ENCODE peak calls at places on chromosomes 5 and 9, in six cellular contexts. One of them, this sample, is unnamed.

GRCh38 chr9:120931278-120932085 is 4.9 kb upstream of the TRAF1 start:
- DNase-seq in fibroblast of lung: peak; percentile 66
- DNase-seq in NB4: peak; percentile 70
- DNase-seq in upper lobe of right lung: no peak
- DNase-seq in heart right ventricle: peak; percentile 60
- DNase-seq in cardiac fibroblast: peak; percentile 80
- DNase-seq in this sample: peak; percentile 76

GRCh38 chr9:129393064-129393463 is 215.0 kb upstream of the IER5L start:
- DNase-seq in fibroblast of lung: no peak
- DNase-seq in NB4: no peak
- DNase-seq in upper lobe of right lung: no peak
- DNase-seq in heart right ventricle: no peak
- DNase-seq in cardiac fibroblast: no peak
- DNase-seq in this sample: no peak

GRCh38 chr5:139379626-139380449 is 3.3 kb downstream of the SLC23A1 start:
- DNase-seq in fibroblast of lung: no peak
- DNase-seq in NB4: no peak
- DNase-seq in upper lobe of right lung: no peak
- DNase-seq in heart right ventricle: no peak
- DNase-seq in cardiac fibroblast: no peak
- DNase-seq in this sample: no peak

GRCh38 chr9:23830949-23831730 is 5.1 kb upstream of the ELAVL2 start:
- DNase-seq in fibroblast of lung: no peak
- DNase-seq in NB4: no peak
- DNase-seq in upper lobe of right lung: no peak
- DNase-seq in heart right ventricle: no peak
- DNase-seq in cardiac fibroblast: no peak
- DNase-seq in this sample: no peak

GRCh38 chr9:75186767-75187380 is 98.6 kb downstream of the OSTF1 start:
- DNase-seq in fibroblast of lung: peak; percentile 39
- DNase-seq in NB4: peak; percentile 12
- DNase-seq in upper lobe of right lung: no peak
- DNase-seq in heart right ventricle: no peak
- DNase-seq in cardiac fibroblast: peak; percentile 41
- DNase-seq in this sample: peak; percentile 53

GRCh38 chr9:136926749-136927148 is 17.8 kb downstream of the FBXW5 start:
- DNase-seq in fibroblast of lung: no peak
- DNase-seq in NB4: no peak
- DNase-seq in upper lobe of right lung: peak; percentile 55
- DNase-seq in heart right ventricle: no peak
- DNase-seq in cardiac fibroblast: no peak
- DNase-seq in this sample: no peak

GRCh38 chr9:92507496-92507895 is 25.2 kb upstream of the ASPN start:
- DNase-seq in fibroblast of lung: no peak
- DNase-seq in NB4: no peak
- DNase-seq in upper lobe of right lung: no peak
- DNase-seq in heart right ventricle: no peak
- DNase-seq in cardiac fibroblast: no peak
- DNase-seq in this sample: no peak

GRCh38 chr9:136129176-136129575 is 10.5 kb upstream of the TMEM250 start:
- DNase-seq in fibroblast of lung: no peak
- DNase-seq in NB4: no peak
- DNase-seq in upper lobe of right lung: no peak
- DNase-seq in heart right ventricle: no peak
- DNase-seq in cardiac fibroblast: no peak
- DNase-seq in this sample: no peak

GRCh38 chr9:138023394-138024124 is 146.0 kb downstream of the CACNA1B start:
- DNase-seq in fibroblast of lung: no peak
- DNase-seq in NB4: no peak
- DNase-seq in upper lobe of right lung: peak; percentile 52
- DNase-seq in heart right ventricle: no peak
- DNase-seq in cardiac fibroblast: no peak
- DNase-seq in this sample: no peak

GRCh38 chr5:181173027-181173419 is 25.6 kb downstream of the OR2V2 start:
- DNase-seq in fibroblast of lung: no peak
- DNase-seq in NB4: peak; percentile 70
- DNase-seq in upper lobe of right lung: no peak
- DNase-seq in heart right ventricle: no peak
- DNase-seq in cardiac fibroblast: no peak
- DNase-seq in this sample: no peak

GRCh38 chr5:19713740-19714139 is 274.3 kb downstream of the CDH18 start:
- DNase-seq in fibroblast of lung: no peak
- DNase-seq in NB4: no peak
- DNase-seq in upper lobe of right lung: no peak
- DNase-seq in heart right ventricle: no peak
- DNase-seq in cardiac fibroblast: no peak
- DNase-seq in this sample: no peak

GRCh38 chr5:3594514-3595101 is 1.0 kb upstream of the IRX1 start:
- DNase-seq in fibroblast of lung: no peak
- DNase-seq in NB4: no peak
- DNase-seq in upper lobe of right lung: no peak
- DNase-seq in heart right ventricle: no peak
- DNase-seq in cardiac fibroblast: no peak
- DNase-seq in this sample: peak; percentile 67

GRCh38 chr5:38453921-38454320 is 102.5 kb downstream of the LIFR start:
- DNase-seq in fibroblast of lung: no peak
- DNase-seq in NB4: no peak
- DNase-seq in upper lobe of right lung: no peak
- DNase-seq in heart right ventricle: no peak
- DNase-seq in cardiac fibroblast: no peak
- DNase-seq in this sample: no peak

GRCh38 chr9:90539266-90539665 is 103.4 kb downstream of the DIRAS2 start:
- DNase-seq in fibroblast of lung: no peak
- DNase-seq in NB4: no peak
- DNase-seq in upper lobe of right lung: no peak
- DNase-seq in heart right ventricle: no peak
- DNase-seq in cardiac fibroblast: no peak
- DNase-seq in this sample: no peak

GRCh38 chr5:132487841-132488555 is 2.6 kb downstream of the IRF1 start:
- DNase-seq in fibroblast of lung: no peak
- DNase-seq in NB4: peak; percentile 75
- DNase-seq in upper lobe of right lung: peak; percentile 38
- DNase-seq in heart right ventricle: no peak
- DNase-seq in cardiac fibroblast: no peak
- DNase-seq in this sample: no peak

GRCh38 chr5:131825404-131826013 is 28.7 kb upstream of the FNIP1 start:
- DNase-seq in fibroblast of lung: no peak
- DNase-seq in NB4: no peak
- DNase-seq in upper lobe of right lung: no peak
- DNase-seq in heart right ventricle: no peak
- DNase-seq in cardiac fibroblast: peak; percentile 2
- DNase-seq in this sample: no peak

GRCh38 chr5:126947146-126948010 is 83.0 kb downstream of the MARCHF3 start:
- DNase-seq in fibroblast of lung: no peak
- DNase-seq in NB4: peak; percentile 49
- DNase-seq in upper lobe of right lung: no peak
- DNase-seq in heart right ventricle: no peak
- DNase-seq in cardiac fibroblast: no peak
- DNase-seq in this sample: no peak

GRCh38 chr9:119898316-119898715 is 529.1 kb upstream of the BRINP1 start:
- DNase-seq in fibroblast of lung: no peak
- DNase-seq in NB4: no peak
- DNase-seq in upper lobe of right lung: no peak
- DNase-seq in heart right ventricle: no peak
- DNase-seq in cardiac fibroblast: no peak
- DNase-seq in this sample: no peak

GRCh38 chr5:128304791-128305190 is 221.2 kb downstream of the SLC12A2 start:
- DNase-seq in fibroblast of lung: no peak
- DNase-seq in NB4: no peak
- DNase-seq in upper lobe of right lung: no peak
- DNase-seq in heart right ventricle: no peak
- DNase-seq in cardiac fibroblast: no peak
- DNase-seq in this sample: peak; percentile 43

GRCh38 chr9:38641985-38642864 is 21.8 kb upstream of the ANKRD18A start:
- DNase-seq in fibroblast of lung: peak; percentile 52
- DNase-seq in NB4: peak; percentile 57
- DNase-seq in upper lobe of right lung: no peak
- DNase-seq in heart right ventricle: no peak
- DNase-seq in cardiac fibroblast: peak; percentile 67
- DNase-seq in this sample: peak; percentile 49
- TF ChIP-seq CTCF in fibroblast of lung: peak; percentile 45
- TF ChIP-seq CTCF in NB4: peak; percentile 34
- TF ChIP-seq CTCF in upper lobe of right lung: peak; percentile 23
- TF ChIP-seq CTCF in heart right ventricle: peak; percentile 11
- TF ChIP-seq CTCF in cardiac fibroblast: peak; percentile 40
- TF ChIP-seq CTCF in this sample: peak; percentile 31

GRCh38 chr5:177509991-177510566 is 453 bp upstream of the DOK3 start:
- DNase-seq in fibroblast of lung: no peak
- DNase-seq in NB4: peak; percentile 87
- DNase-seq in upper lobe of right lung: no peak
- DNase-seq in heart right ventricle: no peak
- DNase-seq in cardiac fibroblast: no peak
- DNase-seq in this sample: no peak

GRCh38 chr5:177507596-177508216 is 1.9 kb downstream of the DOK3 start:
- DNase-seq in fibroblast of lung: no peak
- DNase-seq in NB4: peak; percentile 63
- DNase-seq in upper lobe of right lung: no peak
- DNase-seq in heart right ventricle: no peak
- DNase-seq in cardiac fibroblast: no peak
- DNase-seq in this sample: no peak

GRCh38 chr5:177508217-177508611 is 1.4 kb downstream of the DOK3 start:
- DNase-seq in fibroblast of lung: no peak
- DNase-seq in NB4: peak; percentile 52
- DNase-seq in upper lobe of right lung: no peak
- DNase-seq in heart right ventricle: no peak
- DNase-seq in cardiac fibroblast: no peak
- DNase-seq in this sample: no peak

GRCh38 chr5:177509361-177509951 is at the start of gene DOK3:
- DNase-seq in fibroblast of lung: no peak
- DNase-seq in NB4: peak; percentile 82
- DNase-seq in upper lobe of right lung: peak; percentile 85
- DNase-seq in heart right ventricle: peak; percentile 42
- DNase-seq in cardiac fibroblast: no peak
- DNase-seq in this sample: no peak

DNA sequence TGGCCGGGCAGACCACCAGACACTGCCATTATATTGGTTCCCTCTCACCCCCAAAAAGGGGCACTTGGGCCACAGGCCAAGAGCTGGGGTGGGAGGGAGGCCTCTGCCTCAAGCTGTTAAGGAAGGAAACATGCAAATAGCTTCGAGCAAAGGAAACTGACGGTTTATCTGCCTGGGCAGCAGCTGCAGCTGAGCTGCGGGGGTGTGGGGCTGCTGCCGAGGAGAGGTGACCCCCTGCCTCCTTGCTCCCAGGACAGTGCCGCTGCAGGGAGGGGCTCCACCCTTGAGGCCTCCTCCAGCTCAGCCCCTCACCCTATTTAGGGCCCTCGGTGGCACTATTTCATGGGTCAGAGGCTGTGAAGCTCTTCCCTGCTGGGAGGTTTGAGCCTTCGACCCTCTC is 789 bp downstream of the DOK3 start:
- DNase-seq in fibroblast of lung: no peak
- DNase-seq in NB4: peak; percentile 83
- DNase-seq in upper lobe of right lung: no peak
- DNase-seq in heart right ventricle: no peak
- DNase-seq in cardiac fibroblast: no peak
- DNase-seq in this sample: no peak
- H3K4me3 ChIP-seq in fibroblast of lung: no peak overlapping the region
- H3K4me3 ChIP-seq in NB4: peak overlapping the region; percentile 82
- H3K4me3 ChIP-seq in upper lobe of right lung: peak overlapping the region; percentile 59
- H3K4me3 ChIP-seq in heart right ventricle: peak overlapping the region; percentile 35
- H3K4me3 ChIP-seq in cardiac fibroblast: no peak overlapping the region
- H3K4me3 ChIP-seq in this sample: no peak overlapping the region

GRCh38 chr5:125412051-125412560 is 665.7 kb upstream of the ZNF608 start:
- DNase-seq in fibroblast of lung: peak; percentile 21
- DNase-seq in NB4: no peak
- DNase-seq in upper lobe of right lung: no peak
- DNase-seq in heart right ventricle: no peak
- DNase-seq in cardiac fibroblast: peak; percentile 40
- DNase-seq in this sample: peak; percentile 19
- TF ChIP-seq CTCF in fibroblast of lung: no peak
- TF ChIP-seq CTCF in NB4: no peak
- TF ChIP-seq CTCF in upper lobe of right lung: no peak
- TF ChIP-seq CTCF in heart right ventricle: no peak
- TF ChIP-seq CTCF in cardiac fibroblast: peak; percentile 12
- TF ChIP-seq CTCF in this sample: no peak

GRCh38 chr5:150155258-150156032 is at the start of gene PDGFRB:
- DNase-seq in fibroblast of lung: peak; percentile 94
- DNase-seq in NB4: no peak
- DNase-seq in upper lobe of right lung: peak; percentile 80
- DNase-seq in heart right ventricle: peak; percentile 91
- DNase-seq in cardiac fibroblast: peak; percentile 98
- DNase-seq in this sample: peak; percentile 94

GRCh38 chr5:150156033-150156381 is 362 bp upstream of the PDGFRB start:
- DNase-seq in fibroblast of lung: no peak
- DNase-seq in NB4: no peak
- DNase-seq in upper lobe of right lung: no peak
- DNase-seq in heart right ventricle: peak; percentile 45
- DNase-seq in cardiac fibroblast: no peak
- DNase-seq in this sample: no peak

GRCh38 chr5:150153957-150154617 is 1.6 kb downstream of the PDGFRB start:
- DNase-seq in fibroblast of lung: peak; percentile 83
- DNase-seq in NB4: peak; percentile 74
- DNase-seq in upper lobe of right lung: no peak
- DNase-seq in heart right ventricle: no peak
- DNase-seq in cardiac fibroblast: peak; percentile 72
- DNase-seq in this sample: peak; percentile 76

GRCh38 chr5:150153483-150153882 is 2.2 kb downstream of the PDGFRB start:
- DNase-seq in fibroblast of lung: no peak
- DNase-seq in NB4: no peak
- DNase-seq in upper lobe of right lung: no peak
- DNase-seq in heart right ventricle: no peak
- DNase-seq in cardiac fibroblast: no peak
- DNase-seq in this sample: no peak

DNA sequence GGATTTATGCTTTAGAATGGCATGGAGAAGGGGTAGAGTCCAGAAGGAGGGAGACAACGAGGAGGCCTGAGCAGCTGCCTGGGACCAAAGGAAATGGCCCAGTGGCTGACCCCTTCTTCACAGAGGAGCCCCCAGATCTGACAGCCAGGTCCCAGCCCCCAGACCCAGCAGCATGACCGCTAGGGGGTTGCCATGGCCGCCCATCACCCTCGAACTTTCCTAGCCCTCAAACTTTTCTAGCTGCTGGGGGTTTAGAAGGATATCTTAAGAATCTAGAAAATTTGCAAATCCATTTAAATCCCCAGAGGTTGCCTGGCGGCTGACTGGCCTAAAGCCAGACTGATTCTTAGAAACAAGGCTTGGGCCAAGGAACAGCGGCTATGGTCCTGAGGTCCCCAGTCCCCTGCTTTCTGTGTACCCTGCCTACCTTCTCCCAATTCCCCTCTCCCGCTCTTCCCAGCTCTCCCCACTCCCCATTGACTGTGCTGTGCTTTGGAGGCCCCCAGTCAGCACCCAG is 969 bp downstream of the PDGFRB start:
- DNase-seq in fibroblast of lung: no peak
- DNase-seq in NB4: no peak
- DNase-seq in upper lobe of right lung: no peak
- DNase-seq in heart right ventricle: no peak
- DNase-seq in cardiac fibroblast: no peak
- DNase-seq in this sample: no peak
- H3K4me3 ChIP-seq in fibroblast of lung: peak overlapping the region; percentile 83
- H3K4me3 ChIP-seq in NB4: no peak overlapping the region
- H3K4me3 ChIP-seq in upper lobe of right lung: peak overlapping the region; percentile 56
- H3K4me3 ChIP-seq in heart right ventricle: peak overlapping the region; percentile 60
- H3K4me3 ChIP-seq in cardiac fibroblast: peak overlapping the region; percentile 81
- H3K4me3 ChIP-seq in this sample: peak overlapping the region; percentile 99

DNA sequence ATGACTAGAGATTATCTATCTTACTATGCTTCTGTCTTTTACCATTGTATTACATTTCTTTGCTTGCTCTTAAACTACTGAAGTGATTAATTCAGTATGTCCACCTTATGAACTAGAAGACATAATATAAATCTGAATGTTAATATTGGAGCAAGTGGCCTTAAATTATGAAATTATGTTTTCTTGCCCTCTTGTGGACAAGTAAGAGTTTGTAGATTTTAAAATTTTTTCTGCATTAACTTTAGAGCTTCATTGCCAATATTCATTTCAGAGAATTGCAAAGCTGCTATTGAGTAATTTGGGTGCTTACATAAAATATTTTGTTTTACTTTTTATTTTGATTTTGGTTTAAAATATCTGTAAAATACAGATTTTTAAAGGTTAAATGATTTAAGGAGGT is 55.3 kb downstream of the RANBP17 start:
- DNase-seq in fibroblast of lung: peak; percentile 48
- DNase-seq in NB4: no peak
- DNase-seq in upper lobe of right lung: no peak
- DNase-seq in heart right ventricle: no peak
- DNase-seq in cardiac fibroblast: peak; percentile 23
- DNase-seq in this sample: peak; percentile 10
- TF ChIP-seq CTCF in fibroblast of lung: no peak
- TF ChIP-seq CTCF in NB4: no peak
- TF ChIP-seq CTCF in upper lobe of right lung: no peak
- TF ChIP-seq CTCF in heart right ventricle: no peak
- TF ChIP-seq CTCF in cardiac fibroblast: peak; percentile 17
- TF ChIP-seq CTCF in this sample: no peak